ENCODE peak calls at places on chromosomes 4 and X, in four cellular contexts. F is hepatocyte, J is HCT116, E is fibroblast of lung. R is an unnamed sample. For H3K4me1, the result is how much of the 10 kb centered on the place peaks cover.

GRCh38 chr4:55906999-55907398 is 41.7 kb upstream of the CEP135 start:
- DNase-seq in J (peak), E (peak), F (no peak), R (no peak)

GRCh38 chr4:185016101-185016940 is 2.0 kb upstream of the HELT start:
- DNase-seq in J (no peak), F (no peak), E (no peak), R (no peak)

GRCh38 chrX:15384304-15384703 is at the start of gene VEGFD:
- DNase-seq in J (no peak), F (no peak), E (peak), R (no peak)

GRCh38 chr4:19945501-19945900 is 306.2 kb upstream of the SLIT2 start:
- DNase-seq in E (no peak), J (no peak), F (no peak), R (no peak)

GRCh38 chr4:24560770-24561415 is 23.5 kb downstream of the DHX15 start:
- DNase-seq in E (peak), F (no peak), J (no peak), R (no peak)

GRCh38 chr4:86855572-86855971 is 6.4 kb upstream of the SLC10A6 start:
- DNase-seq in J (peak), E (peak), F (peak), R (no peak)

GRCh38 chr4:80182237-80182866 is 15.0 kb upstream of the PRDM8 start:
- DNase-seq in J (no peak), E (no peak), F (no peak), R (no peak)

GRCh38 chr4:148026022-148026421 is 294.1 kb downstream of the ARHGAP10 start:
- DNase-seq in F (no peak), E (peak), J (no peak), R (no peak)

GRCh38 chr4:43435303-43435702 is 542.8 kb downstream of the GRXCR1 start:
- DNase-seq in J (no peak), E (no peak), F (no peak), R (no peak)

GRCh38 chr4:37802068-37802666 is 24.3 kb upstream of the PGM2 start:
- DNase-seq in J (peak), E (peak), F (peak), R (peak)

GRCh38 chr4:5921074-5921473 is 28.2 kb upstream of the CRMP1 start:
- DNase-seq in J (no peak), F (no peak), E (no peak), R (no peak)

GRCh38 chr4:75248770-75249467 is 265.3 kb downstream of the RCHY1 start:
- DNase-seq in F (peak), J (no peak), E (no peak), R (no peak)

GRCh38 chrX:85379174-85379907 is at the start of gene POF1B:
- DNase-seq in F (peak), J (no peak), E (no peak), R (no peak)

GRCh38 chrX:23802431-23802830 is 19.5 kb downstream of the SAT1 start:
- DNase-seq in J (no peak), E (peak), F (no peak), R (peak)

GRCh38 chrX:344371-344901 is 25.8 kb upstream of the GTPBP6 start:
- DNase-seq in J (no peak), E (no peak), F (no peak), R (no peak)

GRCh38 chr4:127352220-127352619 is 280.5 kb upstream of the INTU start:
- DNase-seq in J (no peak), F (no peak), E (no peak), R (no peak)

GRCh38 chr4:789571-790465 is 36.1 kb downstream of the CPLX1 start:
- DNase-seq in J (no peak), E (no peak), F (no peak), R (no peak)

GRCh38 chrX:15158736-15159406 is 111.0 kb downstream of the ASB9 start:
- DNase-seq in J (no peak), E (no peak), F (no peak), R (no peak)

GRCh38 chr4:150997141-150997540 is 17.9 kb downstream of the LRBA start:
- DNase-seq in F (no peak), J (no peak), E (no peak), R (no peak)

GRCh38 chr4:25663778-25664177 is 8.1 kb downstream of the SLC34A2 start:
- DNase-seq in E (no peak), F (no peak), J (no peak), R (no peak)

GRCh38 chrX:3713937-3714434 is 537 bp upstream of the PRKX start:
- DNase-seq in J (no peak), F (peak), E (no peak), R (no peak)

GRCh38 chrX:11792461-11793421 is 34.7 kb downstream of the MSL3 start:
- DNase-seq in E (no peak), F (no peak), J (no peak), R (peak)

GRCh38 chrX:13473666-13474516 is 95.5 kb upstream of the EGFL6 start:
- DNase-seq in J (no peak), E (peak), F (no peak), R (peak)

GRCh38 chr4:73392936-73393335 is 11.2 kb upstream of the ALB start:
- DNase-seq in J (no peak), F (no peak), E (no peak), R (no peak)

GRCh38 chr4:73383452-73383851 is 20.6 kb upstream of the ALB start:
- DNase-seq in J (no peak), E (no peak), F (no peak), R (no peak)

GRCh38 chr4:73391774-73392173 is 12.3 kb upstream of the ALB start:
- DNase-seq in F (no peak), E (no peak), J (no peak), R (no peak)

GRCh38 chr4:73388887-73389286 is 15.2 kb upstream of the ALB start:
- DNase-seq in E (no peak), F (peak), J (no peak), R (no peak)

DNA sequence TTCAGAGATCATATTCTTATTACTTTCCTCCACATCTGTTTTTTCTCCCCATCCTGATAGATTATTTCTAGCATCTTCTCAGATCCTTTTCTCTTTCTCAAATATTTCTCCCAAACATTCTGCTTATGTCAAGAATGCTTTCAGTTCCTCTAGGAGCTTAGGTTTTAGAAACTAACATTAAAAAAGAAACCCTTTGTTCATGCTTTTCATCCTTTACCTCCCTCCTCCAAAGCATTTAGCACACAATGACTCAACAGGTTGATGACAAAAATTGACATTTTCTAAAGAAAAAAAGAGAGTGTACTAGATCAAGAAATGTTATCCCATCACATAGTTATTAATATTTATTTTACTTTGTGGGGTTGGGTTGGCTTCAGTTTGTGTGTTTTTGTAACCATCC is 16.5 kb upstream of the ALB start:
- DNase-seq in E (no peak), J (no peak), F (no peak), R (no peak)
- H3K4me1 ChIP-seq in E (under half), J (under half), F (under half), R (under half)

DNA sequence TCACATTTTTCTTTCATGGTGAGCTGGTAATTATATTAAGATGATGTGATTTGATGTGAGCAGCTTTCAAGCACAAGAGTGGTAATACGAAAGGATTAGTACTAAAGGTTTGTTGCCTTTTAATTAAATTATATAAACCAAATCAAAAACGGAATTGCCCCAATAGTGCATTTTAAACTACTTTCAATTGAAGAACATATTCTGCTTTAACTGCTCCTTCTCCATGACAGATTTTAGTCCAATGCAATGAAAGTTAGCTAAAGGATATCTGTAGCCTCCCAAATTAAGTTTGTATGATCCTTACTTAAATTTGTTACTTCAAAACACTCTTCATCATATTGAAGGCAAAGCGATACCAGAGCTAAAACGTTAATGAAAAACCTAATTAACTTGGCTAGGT is 447.1 kb upstream of the AMOT start:
- DNase-seq in J (no peak), F (no peak), E (no peak), R (no peak)
- H2AFZ ChIP-seq in J (no peak), F (no peak), E (no peak), R (no peak)

GRCh38 chrX:144722307-144722706 is 525.0 kb upstream of the SPANXN1 start:
- DNase-seq in E (no peak), J (no peak), F (no peak), R (no peak)
- H3K4me1 ChIP-seq in E (under half), J (under half), F (under half), R (under half)

GRCh38 chr4:52408037-52408436 is 251.1 kb downstream of the USP46 start:
- DNase-seq in F (no peak), E (no peak), J (no peak), R (no peak)
- H2AFZ ChIP-seq in F (no peak), E (no peak), J (no peak), R (no peak)

DNA sequence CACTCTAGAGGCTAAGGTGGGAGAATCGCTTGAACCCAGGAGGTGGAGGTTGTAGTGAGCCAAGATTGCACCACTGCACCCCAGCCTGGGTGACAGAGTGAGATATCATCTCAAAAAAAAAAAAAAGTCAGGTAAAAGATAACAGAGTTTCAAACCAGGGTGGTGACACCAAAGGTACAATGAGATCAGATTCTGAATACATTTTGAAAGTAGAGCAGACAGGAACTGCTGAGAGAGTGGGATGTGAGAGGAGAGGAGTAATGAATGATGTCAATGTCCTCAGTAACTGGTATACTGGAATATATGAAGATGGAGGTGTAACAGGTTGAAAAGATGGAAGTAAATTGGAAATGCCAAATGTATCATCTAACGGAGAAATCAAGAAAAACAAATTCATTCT is 135.6 kb downstream of the CAMK2D start:
- DNase-seq in F (no peak), J (no peak), E (no peak), R (no peak)
- H3K4me1 ChIP-seq in F (under half), J (under half), E (under half), R (under half)

GRCh38 chr4:16267639-16268038 is 41.4 kb upstream of the TAPT1 start:
- DNase-seq in F (no peak), E (no peak), J (no peak), R (no peak)

GRCh38 chr4:16270654-16271328 is 44.5 kb upstream of the TAPT1 start:
- DNase-seq in E (no peak), F (no peak), J (no peak), R (peak)

GRCh38 chr4:16265820-16266219 is 39.5 kb upstream of the TAPT1 start:
- DNase-seq in F (no peak), J (no peak), E (no peak), R (no peak)

GRCh38 chr4:16268290-16268689 is 42.0 kb upstream of the TAPT1 start:
- DNase-seq in J (no peak), E (no peak), F (no peak), R (no peak)

GRCh38 chr4:16269742-16270522 is 43.7 kb upstream of the TAPT1 start:
- DNase-seq in F (no peak), J (no peak), E (peak), R (no peak)
- H2AFZ ChIP-seq in F (no peak), J (no peak), E (peak), R (no peak)

GRCh38 chr4:3372933-3373465 is 68.8 kb upstream of the HGFAC start:
- DNase-seq in E (peak), J (no peak), F (peak), R (no peak)
- H3K4me1 ChIP-seq in E (under half), J (under half), F (under half), R (under half)